ENCODE peak calls at places on chromosomes 12 and 14, in nine cellular contexts. One of them, this sample, is unnamed.

GRCh38 chr14:101781240-101782061 is 19.9 kb downstream of the PPP2R5C start:
- DNase-seq in astrocyte of the cerebellum: no peak
- DNase-seq in COR-L47: peak
- DNase-seq in PC-3: no peak
- DNase-seq in fibroblast of the aortic adventitia: peak
- DNase-seq in NCI-H1436: no peak
- DNase-seq in GM03348: peak
- DNase-seq in C1 segment of cervical spinal cord: no peak
- DNase-seq in T-helper 2 cell: no peak
- DNase-seq in this sample: no peak

GRCh38 chr12:89192419-89192818 is 159.9 kb downstream of the DUSP6 start:
- DNase-seq in astrocyte of the cerebellum: no peak
- DNase-seq in COR-L47: no peak
- DNase-seq in PC-3: peak
- DNase-seq in fibroblast of the aortic adventitia: no peak
- DNase-seq in NCI-H1436: no peak
- DNase-seq in GM03348: no peak
- DNase-seq in C1 segment of cervical spinal cord: no peak
- DNase-seq in T-helper 2 cell: no peak
- DNase-seq in this sample: no peak

GRCh38 chr12:18355429-18355828 is 94.1 kb downstream of the PIK3C2G start:
- DNase-seq in astrocyte of the cerebellum: no peak
- DNase-seq in COR-L47: no peak
- DNase-seq in PC-3: no peak
- DNase-seq in fibroblast of the aortic adventitia: no peak
- DNase-seq in NCI-H1436: no peak
- DNase-seq in GM03348: no peak
- DNase-seq in C1 segment of cervical spinal cord: no peak
- DNase-seq in T-helper 2 cell: no peak
- DNase-seq in this sample: no peak

GRCh38 chr14:44895716-44896115 is 66.0 kb downstream of the KLHL28 start:
- DNase-seq in astrocyte of the cerebellum: no peak
- DNase-seq in COR-L47: no peak
- DNase-seq in PC-3: peak
- DNase-seq in fibroblast of the aortic adventitia: peak
- DNase-seq in NCI-H1436: no peak
- DNase-seq in GM03348: peak
- DNase-seq in C1 segment of cervical spinal cord: no peak
- DNase-seq in T-helper 2 cell: no peak
- DNase-seq in this sample: no peak

GRCh38 chr12:91327889-91328288 is 145.3 kb upstream of the DCN start:
- DNase-seq in astrocyte of the cerebellum: no peak
- DNase-seq in COR-L47: no peak
- DNase-seq in PC-3: peak
- DNase-seq in fibroblast of the aortic adventitia: peak
- DNase-seq in NCI-H1436: no peak
- DNase-seq in GM03348: peak
- DNase-seq in C1 segment of cervical spinal cord: no peak
- DNase-seq in T-helper 2 cell: no peak
- DNase-seq in this sample: no peak

GRCh38 chr14:34110531-34110930 is 159.7 kb upstream of the EGLN3 start:
- DNase-seq in astrocyte of the cerebellum: no peak
- DNase-seq in COR-L47: no peak
- DNase-seq in PC-3: no peak
- DNase-seq in fibroblast of the aortic adventitia: no peak
- DNase-seq in NCI-H1436: no peak
- DNase-seq in GM03348: no peak
- DNase-seq in C1 segment of cervical spinal cord: no peak
- DNase-seq in T-helper 2 cell: no peak
- DNase-seq in this sample: no peak

GRCh38 chr12:59182660-59183455 is 262.6 kb upstream of the LRIG3 start:
- DNase-seq in astrocyte of the cerebellum: no peak
- DNase-seq in COR-L47: no peak
- DNase-seq in PC-3: peak
- DNase-seq in fibroblast of the aortic adventitia: no peak
- DNase-seq in NCI-H1436: no peak
- DNase-seq in GM03348: no peak
- DNase-seq in C1 segment of cervical spinal cord: no peak
- DNase-seq in T-helper 2 cell: no peak
- DNase-seq in this sample: no peak

GRCh38 chr14:34023824-34024767 is 73.2 kb upstream of the EGLN3 start:
- DNase-seq in astrocyte of the cerebellum: no peak
- DNase-seq in COR-L47: no peak
- DNase-seq in PC-3: no peak
- DNase-seq in fibroblast of the aortic adventitia: no peak
- DNase-seq in NCI-H1436: no peak
- DNase-seq in GM03348: no peak
- DNase-seq in C1 segment of cervical spinal cord: no peak
- DNase-seq in T-helper 2 cell: no peak
- DNase-seq in this sample: no peak

This sample was measured in gastrocnemius medialis.